ENCODE peak calls at places on chromosomes 5 and 9, in five cellular contexts. One of them, this sample, is unnamed. For H3K4me1, the result is how much of the 10 kb centered on the place peaks cover.

GRCh38 chr5:142767178-142767577 is 3.0 kb upstream of the ARHGAP26 start:
- DNase-seq in neuronal stem cell: no peak
- DNase-seq in SJSA1: no peak
- DNase-seq in tibial nerve: no peak
- DNase-seq in DND-41: no peak
- DNase-seq in this sample: no peak

GRCh38 chr5:154712518-154713437 is 42.4 kb upstream of the LARP1 start:
- DNase-seq in SJSA1: no peak
- DNase-seq in DND-41: no peak
- DNase-seq in tibial nerve: no peak
- DNase-seq in neuronal stem cell: no peak
- DNase-seq in this sample: no peak

GRCh38 chr5:150510460-150511263 is 2.7 kb downstream of the NDST1 start:
- DNase-seq in SJSA1: no peak
- DNase-seq in neuronal stem cell: no peak
- DNase-seq in tibial nerve: no peak
- DNase-seq in DND-41: no peak
- DNase-seq in this sample: no peak

GRCh38 chr9:81526587-81526986 is 162.8 kb downstream of the TLE1 start:
- DNase-seq in DND-41: no peak
- DNase-seq in tibial nerve: no peak
- DNase-seq in SJSA1: no peak
- DNase-seq in neuronal stem cell: no peak
- DNase-seq in this sample: peak

GRCh38 chr5:55241756-55242155 is 8.3 kb upstream of the CCNO start:
- DNase-seq in DND-41: no peak
- DNase-seq in neuronal stem cell: no peak
- DNase-seq in tibial nerve: no peak
- DNase-seq in SJSA1: no peak
- DNase-seq in this sample: no peak

GRCh38 chr5:156526081-156527017 is 199.4 kb downstream of the SGCD start:
- DNase-seq in SJSA1: no peak
- DNase-seq in DND-41: no peak
- DNase-seq in tibial nerve: no peak
- DNase-seq in neuronal stem cell: no peak
- DNase-seq in this sample: no peak

GRCh38 chr5:154110781-154111180 is 72.0 kb downstream of the MFAP3 start:
- DNase-seq in SJSA1: no peak
- DNase-seq in DND-41: no peak
- DNase-seq in neuronal stem cell: no peak
- DNase-seq in tibial nerve: no peak
- DNase-seq in this sample: peak

GRCh38 chr5:105167092-105167491 is 1604.5 kb upstream of the NUDT12 start:
- DNase-seq in SJSA1: no peak
- DNase-seq in DND-41: no peak
- DNase-seq in neuronal stem cell: no peak
- DNase-seq in tibial nerve: no peak
- DNase-seq in this sample: no peak

GRCh38 chr5:1167728-1168709 is 33.4 kb upstream of the SLC6A19 start:
- DNase-seq in SJSA1: peak
- DNase-seq in neuronal stem cell: peak
- DNase-seq in tibial nerve: peak
- DNase-seq in DND-41: peak
- DNase-seq in this sample: peak

GRCh38 chr5:128711216-128711615 is 173.2 kb upstream of the FBN2 start:
- DNase-seq in neuronal stem cell: no peak
- DNase-seq in tibial nerve: no peak
- DNase-seq in DND-41: no peak
- DNase-seq in SJSA1: no peak
- DNase-seq in this sample: no peak

GRCh38 chr5:119290161-119290569 is 65.7 kb upstream of the TNFAIP8 start:
- DNase-seq in neuronal stem cell: no peak
- DNase-seq in tibial nerve: no peak
- DNase-seq in DND-41: peak
- DNase-seq in SJSA1: no peak
- DNase-seq in this sample: no peak

GRCh38 chr9:73137286-73137899 is 14.3 kb upstream of the ANXA1 start:
- DNase-seq in SJSA1: no peak
- DNase-seq in neuronal stem cell: no peak
- DNase-seq in DND-41: no peak
- DNase-seq in tibial nerve: no peak
- DNase-seq in this sample: no peak

GRCh38 chr5:23494558-23494957 is 12.9 kb upstream of the PRDM9 start:
- DNase-seq in SJSA1: no peak
- DNase-seq in tibial nerve: no peak
- DNase-seq in DND-41: no peak
- DNase-seq in neuronal stem cell: no peak
- DNase-seq in this sample: no peak

GRCh38 chr9:94987731-94988130 is 261.2 kb downstream of the AOPEP start:
- DNase-seq in tibial nerve: no peak
- DNase-seq in neuronal stem cell: no peak
- DNase-seq in DND-41: no peak
- DNase-seq in SJSA1: no peak
- DNase-seq in this sample: no peak

GRCh38 chr9:110217656-110218099 is 9.7 kb upstream of the C9orf152 start:
- DNase-seq in SJSA1: no peak
- DNase-seq in tibial nerve: no peak
- DNase-seq in DND-41: peak
- DNase-seq in neuronal stem cell: peak
- DNase-seq in this sample: peak

GRCh38 chr9:116152941-116153764 is 438 bp upstream of the PAPPA start:
- DNase-seq in tibial nerve: no peak
- DNase-seq in DND-41: no peak
- DNase-seq in SJSA1: no peak
- DNase-seq in neuronal stem cell: peak
- DNase-seq in this sample: peak

GRCh38 chr5:149150457-149150856 is 9.2 kb downstream of the ABLIM3 start:
- DNase-seq in tibial nerve: no peak
- DNase-seq in SJSA1: no peak
- DNase-seq in DND-41: no peak
- DNase-seq in neuronal stem cell: no peak
- DNase-seq in this sample: no peak

GRCh38 chr9:125634040-125634717 is 72.8 kb downstream of the MAPKAP1 start:
- DNase-seq in DND-41: no peak
- DNase-seq in tibial nerve: no peak
- DNase-seq in neuronal stem cell: no peak
- DNase-seq in SJSA1: no peak
- DNase-seq in this sample: no peak

GRCh38 chr9:125632321-125633115 is 74.5 kb downstream of the MAPKAP1 start:
- DNase-seq in neuronal stem cell: no peak
- DNase-seq in DND-41: no peak
- DNase-seq in SJSA1: no peak
- DNase-seq in tibial nerve: no peak
- DNase-seq in this sample: no peak

GRCh38 chr9:125631391-125632085 is 75.5 kb downstream of the MAPKAP1 start:
- DNase-seq in DND-41: peak
- DNase-seq in tibial nerve: no peak
- DNase-seq in SJSA1: no peak
- DNase-seq in neuronal stem cell: no peak
- DNase-seq in this sample: peak

GRCh38 chr9:125635888-125636287 is 71.1 kb downstream of the MAPKAP1 start:
- DNase-seq in SJSA1: no peak
- DNase-seq in DND-41: no peak
- DNase-seq in tibial nerve: no peak
- DNase-seq in neuronal stem cell: no peak
- DNase-seq in this sample: no peak

GRCh38 chr9:125633116-125633743 is 73.8 kb downstream of the MAPKAP1 start:
- DNase-seq in DND-41: no peak
- DNase-seq in tibial nerve: no peak
- DNase-seq in neuronal stem cell: no peak
- DNase-seq in SJSA1: no peak
- DNase-seq in this sample: no peak
- H3K4me1 ChIP-seq in DND-41: under half
- H3K4me1 ChIP-seq in tibial nerve: under half
- H3K4me1 ChIP-seq in neuronal stem cell: under half
- H3K4me1 ChIP-seq in SJSA1: under half
- H3K4me1 ChIP-seq in this sample: under half

GRCh38 chr9:137578518-137579258 is at the start of gene DPH7:
- DNase-seq in neuronal stem cell: peak
- DNase-seq in tibial nerve: peak
- DNase-seq in SJSA1: peak
- DNase-seq in DND-41: peak
- DNase-seq in this sample: peak
- H3K4me1 ChIP-seq in neuronal stem cell: under half
- H3K4me1 ChIP-seq in tibial nerve: under half
- H3K4me1 ChIP-seq in SJSA1: under half
- H3K4me1 ChIP-seq in DND-41: under half
- H3K4me1 ChIP-seq in this sample: under half

GRCh38 chr9:93020151-93020550 is 38.4 kb upstream of the SUSD3 start:
- DNase-seq in neuronal stem cell: no peak
- DNase-seq in SJSA1: no peak
- DNase-seq in tibial nerve: no peak
- DNase-seq in DND-41: no peak
- DNase-seq in this sample: no peak

GRCh38 chr9:93022721-93023520 is 35.6 kb upstream of the SUSD3 start:
- DNase-seq in SJSA1: no peak
- DNase-seq in DND-41: no peak
- DNase-seq in neuronal stem cell: no peak
- DNase-seq in tibial nerve: no peak
- DNase-seq in this sample: no peak

GRCh38 chr9:93022066-93022465 is 36.4 kb upstream of the SUSD3 start:
- DNase-seq in DND-41: no peak
- DNase-seq in tibial nerve: no peak
- DNase-seq in neuronal stem cell: no peak
- DNase-seq in SJSA1: no peak
- DNase-seq in this sample: no peak

GRCh38 chr9:93023521-93023815 is 35.0 kb upstream of the SUSD3 start:
- DNase-seq in DND-41: no peak
- DNase-seq in tibial nerve: no peak
- DNase-seq in neuronal stem cell: no peak
- DNase-seq in SJSA1: no peak
- DNase-seq in this sample: no peak

GRCh38 chr9:93020785-93021670 is 37.5 kb upstream of the SUSD3 start:
- DNase-seq in tibial nerve: no peak
- DNase-seq in SJSA1: no peak
- DNase-seq in neuronal stem cell: no peak
- DNase-seq in DND-41: peak
- DNase-seq in this sample: no peak
- H3K4me1 ChIP-seq in tibial nerve: under half
- H3K4me1 ChIP-seq in SJSA1: under half
- H3K4me1 ChIP-seq in neuronal stem cell: under half
- H3K4me1 ChIP-seq in DND-41: under half
- H3K4me1 ChIP-seq in this sample: under half

GRCh38 chr9:98958271-98958989 is 14.7 kb downstream of the COL15A1 start:
- DNase-seq in neuronal stem cell: no peak
- DNase-seq in DND-41: no peak
- DNase-seq in SJSA1: no peak
- DNase-seq in tibial nerve: no peak
- DNase-seq in this sample: peak
- H3K4me1 ChIP-seq in neuronal stem cell: under half
- H3K4me1 ChIP-seq in DND-41: under half
- H3K4me1 ChIP-seq in SJSA1: half or more
- H3K4me1 ChIP-seq in tibial nerve: under half
- H3K4me1 ChIP-seq in this sample: under half

DNA sequence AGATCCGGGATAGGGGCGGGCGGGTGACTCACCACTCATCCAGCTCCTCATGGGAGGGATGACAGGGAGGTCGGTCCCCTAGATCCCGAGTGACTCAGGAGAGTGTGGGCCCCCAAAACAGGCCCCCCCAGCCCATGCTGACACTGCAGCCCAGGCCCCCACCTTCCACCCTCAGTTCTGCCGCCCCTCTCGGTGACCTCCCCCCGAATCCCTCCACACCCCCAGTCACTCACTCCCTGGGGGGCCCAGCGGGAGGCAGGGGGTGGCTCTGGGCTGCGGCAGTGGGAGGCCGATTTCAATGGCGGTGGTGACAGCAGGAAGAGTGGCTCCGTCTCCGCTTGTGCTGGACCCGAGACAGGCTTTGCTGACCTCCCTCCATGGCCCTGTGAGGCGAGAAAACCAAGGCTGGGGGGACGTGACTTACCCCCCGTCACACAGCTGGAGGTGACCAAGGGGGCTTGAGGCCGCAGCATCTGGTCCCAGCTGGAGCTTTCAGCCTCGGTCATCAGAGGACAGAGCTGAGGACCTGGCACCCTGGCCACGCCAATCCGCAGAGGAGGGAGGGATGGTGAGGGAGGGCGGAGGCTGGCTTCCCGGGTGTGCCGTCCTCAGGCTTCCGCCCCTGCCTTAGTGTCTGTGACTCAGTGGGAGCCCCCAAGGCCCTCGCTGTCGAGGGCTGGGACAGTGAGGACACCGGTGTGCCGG is 9.0 kb downstream of the GPSM1 start:
- DNase-seq in DND-41: no peak
- DNase-seq in neuronal stem cell: no peak
- DNase-seq in SJSA1: peak
- DNase-seq in tibial nerve: no peak
- DNase-seq in this sample: no peak
- H3K4me1 ChIP-seq in DND-41: under half
- H3K4me1 ChIP-seq in neuronal stem cell: under half
- H3K4me1 ChIP-seq in SJSA1: half or more
- H3K4me1 ChIP-seq in tibial nerve: under half
- H3K4me1 ChIP-seq in this sample: under half

GRCh38 chr9:135277219-135278201 is 190.0 kb downstream of the OLFM1 start:
- DNase-seq in SJSA1: no peak
- DNase-seq in tibial nerve: no peak
- DNase-seq in DND-41: no peak
- DNase-seq in neuronal stem cell: no peak
- DNase-seq in this sample: no peak
- H3K4me1 ChIP-seq in SJSA1: under half
- H3K4me1 ChIP-seq in tibial nerve: under half
- H3K4me1 ChIP-seq in DND-41: under half
- H3K4me1 ChIP-seq in neuronal stem cell: under half
- H3K4me1 ChIP-seq in this sample: under half

GRCh38 chr9:121344062-121344696 is 25.9 kb downstream of the STOM start:
- DNase-seq in neuronal stem cell: no peak
- DNase-seq in DND-41: no peak
- DNase-seq in SJSA1: no peak
- DNase-seq in tibial nerve: no peak
- DNase-seq in this sample: no peak

GRCh38 chr9:121340676-121341392 is 29.2 kb downstream of the STOM start:
- DNase-seq in tibial nerve: no peak
- DNase-seq in DND-41: no peak
- DNase-seq in neuronal stem cell: no peak
- DNase-seq in SJSA1: no peak
- DNase-seq in this sample: no peak

GRCh38 chr9:121349009-121349408 is 21.0 kb downstream of the STOM start:
- DNase-seq in SJSA1: no peak
- DNase-seq in neuronal stem cell: no peak
- DNase-seq in tibial nerve: no peak
- DNase-seq in DND-41: no peak
- DNase-seq in this sample: peak

GRCh38 chr9:121348321-121348720 is 21.7 kb downstream of the STOM start:
- DNase-seq in SJSA1: no peak
- DNase-seq in DND-41: no peak
- DNase-seq in neuronal stem cell: no peak
- DNase-seq in tibial nerve: no peak
- DNase-seq in this sample: no peak

DNA sequence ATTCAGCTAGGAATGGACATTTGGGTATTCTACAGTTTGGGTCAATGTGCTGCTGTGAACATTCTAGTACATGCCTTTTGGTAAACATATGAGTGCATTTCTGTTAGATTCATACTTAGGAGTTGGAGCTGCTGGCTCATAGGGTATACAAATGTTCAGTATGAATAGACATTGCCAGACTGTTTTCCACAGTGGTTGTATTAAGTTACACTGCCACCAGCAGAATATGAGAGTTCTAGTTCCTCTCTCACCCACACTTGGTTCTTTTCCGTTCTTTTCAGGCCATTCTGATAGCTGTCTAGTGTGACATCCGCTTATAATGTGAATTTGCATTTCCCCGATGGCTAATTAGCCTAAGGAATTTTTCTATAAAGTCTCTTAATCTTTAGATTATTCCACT is 25.0 kb downstream of the STOM start:
- DNase-seq in tibial nerve: no peak
- DNase-seq in SJSA1: no peak
- DNase-seq in neuronal stem cell: no peak
- DNase-seq in DND-41: no peak
- DNase-seq in this sample: no peak
- H3K4me1 ChIP-seq in tibial nerve: under half
- H3K4me1 ChIP-seq in SJSA1: under half
- H3K4me1 ChIP-seq in neuronal stem cell: under half
- H3K4me1 ChIP-seq in DND-41: under half
- H3K4me1 ChIP-seq in this sample: under half

This sample was measured in cardiac muscle cell.